ENCODE peak calls at places on chromosomes 4 and X, in eight cellular contexts. One of them, this sample, is unnamed.

GRCh38 chrX:148771440-148771839 is 271.0 kb downstream of the AFF2 start:
- DNase-seq in MM.1S: no peak
- DNase-seq in neural progenitor cell: no peak
- DNase-seq in GM23338: no peak
- DNase-seq in HCT116: no peak
- DNase-seq in hepatocyte: no peak
- DNase-seq in OCI-LY7: no peak
- DNase-seq in PC-3: no peak
- DNase-seq in this sample: no peak

GRCh38 chr4:1305781-1306455 is 16.2 kb downstream of the MAEA start:
- DNase-seq in MM.1S: no peak
- DNase-seq in HCT116: peak
- DNase-seq in hepatocyte: no peak
- DNase-seq in GM23338: no peak
- DNase-seq in PC-3: no peak
- DNase-seq in neural progenitor cell: no peak
- DNase-seq in OCI-LY7: no peak
- DNase-seq in this sample: no peak

GRCh38 chr4:31949045-31949444 is 1228.9 kb downstream of the PCDH7 start:
- DNase-seq in HCT116: no peak
- DNase-seq in PC-3: peak
- DNase-seq in GM23338: no peak
- DNase-seq in MM.1S: no peak
- DNase-seq in OCI-LY7: no peak
- DNase-seq in hepatocyte: no peak
- DNase-seq in neural progenitor cell: no peak
- DNase-seq in this sample: no peak

GRCh38 chrX:118730500-118731247 is 3.3 kb downstream of the IL13RA1 start:
- DNase-seq in GM23338: no peak
- DNase-seq in HCT116: no peak
- DNase-seq in OCI-LY7: no peak
- DNase-seq in neural progenitor cell: no peak
- DNase-seq in MM.1S: no peak
- DNase-seq in hepatocyte: no peak
- DNase-seq in PC-3: peak
- DNase-seq in this sample: peak

GRCh38 chrX:109352121-109352556 is 129.7 kb downstream of the GUCY2F start:
- DNase-seq in OCI-LY7: no peak
- DNase-seq in MM.1S: no peak
- DNase-seq in PC-3: no peak
- DNase-seq in GM23338: no peak
- DNase-seq in neural progenitor cell: no peak
- DNase-seq in hepatocyte: peak
- DNase-seq in HCT116: no peak
- DNase-seq in this sample: peak

GRCh38 chr4:121674696-121675095 is 22.1 kb downstream of the ANXA5 start:
- DNase-seq in neural progenitor cell: no peak
- DNase-seq in hepatocyte: no peak
- DNase-seq in OCI-LY7: no peak
- DNase-seq in PC-3: no peak
- DNase-seq in MM.1S: no peak
- DNase-seq in HCT116: no peak
- DNase-seq in GM23338: no peak
- DNase-seq in this sample: no peak

GRCh38 chr4:27807207-27807606 is 946.6 kb downstream of the STIM2 start:
- DNase-seq in OCI-LY7: no peak
- DNase-seq in PC-3: no peak
- DNase-seq in GM23338: no peak
- DNase-seq in HCT116: no peak
- DNase-seq in MM.1S: no peak
- DNase-seq in hepatocyte: no peak
- DNase-seq in neural progenitor cell: no peak
- DNase-seq in this sample: no peak

GRCh38 chr4:180057198-180057821 is 2185.9 kb upstream of the TENM3 start:
- DNase-seq in PC-3: no peak
- DNase-seq in HCT116: no peak
- DNase-seq in OCI-LY7: no peak
- DNase-seq in hepatocyte: no peak
- DNase-seq in neural progenitor cell: peak
- DNase-seq in MM.1S: peak
- DNase-seq in GM23338: peak
- DNase-seq in this sample: peak

GRCh38 chr4:137749466-137749865 is 217.2 kb upstream of the PCDH18 start:
- DNase-seq in OCI-LY7: no peak
- DNase-seq in MM.1S: no peak
- DNase-seq in PC-3: peak
- DNase-seq in hepatocyte: no peak
- DNase-seq in HCT116: no peak
- DNase-seq in neural progenitor cell: no peak
- DNase-seq in GM23338: no peak
- DNase-seq in this sample: peak

DNA sequence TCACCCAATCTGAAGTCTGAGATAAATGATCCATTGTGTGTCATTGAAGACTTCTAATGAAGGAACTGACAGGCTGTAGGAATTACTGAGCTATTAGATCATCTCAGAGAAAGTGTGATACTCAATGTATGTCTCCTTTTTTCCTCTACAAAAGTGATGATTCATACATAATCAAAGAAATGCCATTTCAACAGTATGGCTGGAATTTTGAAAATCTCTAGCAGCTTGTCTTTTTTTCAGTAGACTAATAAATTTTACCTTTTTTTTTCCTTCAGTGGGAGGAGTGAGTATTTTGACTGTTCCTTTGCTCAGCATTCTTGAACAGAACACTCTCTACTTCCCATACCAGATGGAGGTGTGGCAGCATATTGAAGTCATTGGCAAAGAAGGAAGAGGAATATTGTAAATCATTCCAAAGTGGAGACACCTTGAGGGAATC is 222.8 kb upstream of the PCDH18 start:
- DNase-seq in PC-3: peak
- DNase-seq in neural progenitor cell: no peak
- DNase-seq in OCI-LY7: no peak
- DNase-seq in hepatocyte: no peak
- DNase-seq in HCT116: peak
- DNase-seq in GM23338: no peak
- DNase-seq in MM.1S: no peak
- DNase-seq in this sample: peak
- H3K27ac ChIP-seq in PC-3: no peak
- H3K27ac ChIP-seq in neural progenitor cell: no peak
- H3K27ac ChIP-seq in OCI-LY7: no peak
- H3K27ac ChIP-seq in hepatocyte: no peak
- H3K27ac ChIP-seq in HCT116: no peak
- H3K27ac ChIP-seq in GM23338: no peak
- H3K27ac ChIP-seq in MM.1S: no peak
- H3K27ac ChIP-seq in this sample: peak

GRCh38 chr4:151922811-151923210 is 162.0 kb upstream of the GATB start:
- DNase-seq in neural progenitor cell: no peak
- DNase-seq in GM23338: no peak
- DNase-seq in hepatocyte: no peak
- DNase-seq in PC-3: no peak
- DNase-seq in MM.1S: no peak
- DNase-seq in HCT116: no peak
- DNase-seq in OCI-LY7: no peak
- DNase-seq in this sample: peak
- TF ChIP-seq EZH2phosphoT487 in neural progenitor cell: no peak
- TF ChIP-seq EZH2phosphoT487 in GM23338: no peak
- TF ChIP-seq EZH2phosphoT487 in hepatocyte: no peak
- TF ChIP-seq EZH2phosphoT487 in PC-3: no peak
- TF ChIP-seq EZH2phosphoT487 in MM.1S: no peak
- TF ChIP-seq EZH2phosphoT487 in HCT116: no peak
- TF ChIP-seq EZH2phosphoT487 in OCI-LY7: no peak
- TF ChIP-seq EZH2phosphoT487 in this sample: no peak

DNA sequence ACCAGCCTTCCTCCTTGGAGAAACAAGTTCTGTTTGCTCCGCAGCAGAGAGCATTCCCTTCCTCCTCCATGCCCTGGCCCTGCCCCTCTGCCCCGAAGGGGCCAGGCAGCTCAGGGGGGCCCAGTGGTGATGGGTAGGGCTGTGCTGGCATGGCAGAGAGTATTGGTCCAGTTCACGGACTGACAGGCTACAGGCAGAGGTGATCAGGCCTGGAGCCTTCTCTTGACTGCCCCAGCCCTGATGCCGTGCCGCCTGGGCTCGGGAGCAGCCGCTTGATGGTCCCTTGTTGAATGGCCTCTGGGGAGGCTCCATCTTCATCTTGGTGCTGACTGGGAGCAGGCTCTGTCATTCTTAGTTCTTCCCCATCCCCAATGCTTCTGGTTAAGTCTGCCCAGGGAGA is 9.6 kb downstream of the NLGN3 start:
- DNase-seq in hepatocyte: no peak
- DNase-seq in OCI-LY7: no peak
- DNase-seq in MM.1S: no peak
- DNase-seq in HCT116: no peak
- DNase-seq in GM23338: no peak
- DNase-seq in neural progenitor cell: no peak
- DNase-seq in PC-3: no peak
- DNase-seq in this sample: no peak
- H3K27ac ChIP-seq in hepatocyte: no peak
- H3K27ac ChIP-seq in OCI-LY7: no peak
- H3K27ac ChIP-seq in MM.1S: no peak
- H3K27ac ChIP-seq in HCT116: no peak
- H3K27ac ChIP-seq in GM23338: no peak
- H3K27ac ChIP-seq in neural progenitor cell: no peak
- H3K27ac ChIP-seq in PC-3: no peak
- H3K27ac ChIP-seq in this sample: no peak

DNA sequence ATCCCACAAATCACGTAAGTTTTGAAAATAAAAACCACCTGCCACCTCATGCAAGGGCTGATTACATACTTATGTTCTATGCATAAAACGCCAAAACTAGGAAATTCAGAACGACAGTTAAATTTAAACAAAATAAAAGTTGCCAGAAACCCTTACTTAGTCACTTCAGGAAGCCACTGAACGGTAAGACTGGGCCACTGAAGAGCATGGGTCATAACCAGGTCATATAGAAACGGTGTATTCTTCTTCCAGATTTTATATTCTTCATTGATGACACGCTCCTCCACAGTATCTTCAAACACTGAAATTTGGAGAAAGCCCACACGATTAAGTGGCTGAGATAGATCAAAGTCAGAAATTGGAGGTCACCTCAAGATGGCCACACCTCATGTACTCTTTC is 1.2 kb downstream of the RBBP7 start:
- DNase-seq in PC-3: no peak
- DNase-seq in hepatocyte: no peak
- DNase-seq in neural progenitor cell: no peak
- DNase-seq in MM.1S: no peak
- DNase-seq in HCT116: no peak
- DNase-seq in GM23338: no peak
- DNase-seq in OCI-LY7: no peak
- DNase-seq in this sample: peak
- TF ChIP-seq EZH2phosphoT487 in PC-3: no peak
- TF ChIP-seq EZH2phosphoT487 in hepatocyte: no peak
- TF ChIP-seq EZH2phosphoT487 in neural progenitor cell: no peak
- TF ChIP-seq EZH2phosphoT487 in MM.1S: no peak
- TF ChIP-seq EZH2phosphoT487 in HCT116: no peak
- TF ChIP-seq EZH2phosphoT487 in GM23338: no peak
- TF ChIP-seq EZH2phosphoT487 in OCI-LY7: no peak
- TF ChIP-seq EZH2phosphoT487 in this sample: no peak

GRCh38 chr4:98625399-98625798 is 33.0 kb downstream of the TSPAN5 start:
- DNase-seq in hepatocyte: no peak
- DNase-seq in PC-3: peak
- DNase-seq in MM.1S: no peak
- DNase-seq in neural progenitor cell: no peak
- DNase-seq in OCI-LY7: no peak
- DNase-seq in GM23338: no peak
- DNase-seq in HCT116: no peak
- DNase-seq in this sample: peak
- H3K27ac ChIP-seq in hepatocyte: no peak
- H3K27ac ChIP-seq in PC-3: peak
- H3K27ac ChIP-seq in MM.1S: no peak
- H3K27ac ChIP-seq in neural progenitor cell: no peak
- H3K27ac ChIP-seq in OCI-LY7: no peak
- H3K27ac ChIP-seq in GM23338: no peak
- H3K27ac ChIP-seq in HCT116: peak
- H3K27ac ChIP-seq in this sample: peak

GRCh38 chr4:101081695-101082369 is 265.5 kb downstream of the PPP3CA start:
- DNase-seq in HCT116: no peak
- DNase-seq in PC-3: no peak
- DNase-seq in MM.1S: no peak
- DNase-seq in OCI-LY7: no peak
- DNase-seq in neural progenitor cell: no peak
- DNase-seq in GM23338: no peak
- DNase-seq in hepatocyte: no peak
- DNase-seq in this sample: no peak

GRCh38 chr4:101081166-101081565 is 266.2 kb downstream of the PPP3CA start:
- DNase-seq in neural progenitor cell: no peak
- DNase-seq in hepatocyte: no peak
- DNase-seq in GM23338: no peak
- DNase-seq in MM.1S: no peak
- DNase-seq in OCI-LY7: no peak
- DNase-seq in PC-3: no peak
- DNase-seq in HCT116: no peak
- DNase-seq in this sample: no peak

GRCh38 chr4:101089168-101089567 is 258.2 kb downstream of the PPP3CA start:
- DNase-seq in HCT116: no peak
- DNase-seq in GM23338: no peak
- DNase-seq in hepatocyte: no peak
- DNase-seq in MM.1S: no peak
- DNase-seq in PC-3: no peak
- DNase-seq in OCI-LY7: no peak
- DNase-seq in neural progenitor cell: no peak
- DNase-seq in this sample: no peak

GRCh38 chr4:101086801-101087586 is 260.3 kb downstream of the PPP3CA start:
- DNase-seq in MM.1S: no peak
- DNase-seq in GM23338: peak
- DNase-seq in PC-3: peak
- DNase-seq in HCT116: no peak
- DNase-seq in OCI-LY7: peak
- DNase-seq in neural progenitor cell: peak
- DNase-seq in hepatocyte: no peak
- DNase-seq in this sample: no peak
- TF ChIP-seq EZH2phosphoT487 in MM.1S: no peak
- TF ChIP-seq EZH2phosphoT487 in GM23338: no peak
- TF ChIP-seq EZH2phosphoT487 in PC-3: no peak
- TF ChIP-seq EZH2phosphoT487 in HCT116: no peak
- TF ChIP-seq EZH2phosphoT487 in OCI-LY7: no peak
- TF ChIP-seq EZH2phosphoT487 in neural progenitor cell: no peak
- TF ChIP-seq EZH2phosphoT487 in hepatocyte: no peak
- TF ChIP-seq EZH2phosphoT487 in this sample: no peak

DNA sequence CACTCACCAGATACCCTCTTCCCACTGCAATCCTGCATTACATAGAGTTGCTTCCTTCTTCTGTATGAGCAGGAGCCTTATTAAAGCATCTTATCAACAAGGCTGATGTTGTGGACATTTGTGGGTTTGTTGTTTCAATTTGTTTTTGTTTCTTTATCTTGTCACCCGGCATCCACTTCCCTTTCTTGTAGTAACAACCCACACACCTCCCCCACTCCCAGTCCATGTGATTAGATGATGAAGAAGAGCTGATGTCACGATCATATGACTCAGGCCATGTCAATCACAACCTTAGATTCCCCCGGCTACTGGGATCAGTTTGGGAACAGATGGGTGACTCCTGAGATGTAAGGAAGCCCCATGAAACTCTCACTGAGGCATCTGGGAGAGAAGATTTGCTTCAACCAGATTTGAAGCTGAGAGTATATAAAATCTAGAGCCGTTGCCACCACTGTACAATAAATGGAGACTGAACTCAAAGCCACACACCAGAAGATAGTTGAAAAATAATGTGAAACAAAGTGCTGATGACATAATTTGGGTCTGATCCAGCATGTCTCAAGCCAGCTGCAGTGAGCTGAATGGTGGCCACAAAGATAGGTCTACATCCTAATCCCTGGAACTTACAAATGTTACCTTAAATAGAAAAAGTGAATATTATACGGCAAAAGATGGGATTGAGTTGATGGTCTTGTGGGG is 34.1 kb upstream of the SRD5A3 start:
- DNase-seq in PC-3: no peak
- DNase-seq in neural progenitor cell: no peak
- DNase-seq in OCI-LY7: no peak
- DNase-seq in HCT116: no peak
- DNase-seq in GM23338: no peak
- DNase-seq in hepatocyte: no peak
- DNase-seq in MM.1S: no peak
- DNase-seq in this sample: no peak
- H3K27ac ChIP-seq in PC-3: no peak
- H3K27ac ChIP-seq in neural progenitor cell: no peak
- H3K27ac ChIP-seq in OCI-LY7: no peak
- H3K27ac ChIP-seq in HCT116: no peak
- H3K27ac ChIP-seq in GM23338: no peak
- H3K27ac ChIP-seq in hepatocyte: no peak
- H3K27ac ChIP-seq in MM.1S: no peak
- H3K27ac ChIP-seq in this sample: no peak

This sample was measured in GM23248.